ENCODE peak calls at places on chromosomes 12 and 14, in ten cellular contexts. J, B, X, H, D, N, U, M, G and T are unnamed samples.

GRCh38 chr12:49893753-49894752 is 9.6 kb downstream of the FAIM2 start:
- DNase-seq in J (no peak), B (no peak), X (peak; percentile 19), H (peak; percentile 4), D (peak; percentile 71), N (no peak), U (no peak), M (no peak), G (peak; percentile 42), T (no peak)

GRCh38 chr14:24430682-24431568 is 1.2 kb downstream of the KHNYN start:
- DNase-seq in J (peak; percentile 18), B (no peak), X (peak; percentile 59), H (peak; percentile 62), D (peak; percentile 27), N (no peak), U (no peak), M (no peak), G (no peak), T (peak; percentile 74)

GRCh38 chr14:68627050-68627867 is 165.6 kb downstream of the ZFP36L1 start:
- DNase-seq in J (peak; percentile 75), B (no peak), X (no peak), H (peak; percentile 72), D (peak; percentile 51), N (no peak), U (no peak), M (peak; percentile 91), G (no peak), T (peak; percentile 75)

GRCh38 chr12:74722709-74723108 is 185.1 kb downstream of the ATXN7L3B start:
- DNase-seq in J (no peak), B (no peak), X (no peak), H (no peak), D (no peak), N (no peak), U (no peak), M (no peak), G (no peak), T (no peak)

GRCh38 chr12:15289192-15289591 is 33.1 kb upstream of the PTPRO start:
- DNase-seq in J (no peak), B (no peak), X (no peak), H (no peak), D (no peak), N (no peak), U (no peak), M (no peak), G (no peak), T (no peak)

GRCh38 chr12:121121805-121122204 is 10.9 kb upstream of the P2RX7 start:
- DNase-seq in J (no peak), B (no peak), X (no peak), H (no peak), D (no peak), N (no peak), U (no peak), M (no peak), G (no peak), T (no peak)

GRCh38 chr14:52640137-52640536 is 55.2 kb downstream of the ERO1A start:
- DNase-seq in J (no peak), B (no peak), X (no peak), H (no peak), D (no peak), N (no peak), U (no peak), M (no peak), G (no peak), T (no peak)

GRCh38 chr12:113083863-113084430 is 27.4 kb downstream of the DTX1 start:
- DNase-seq in J (peak; percentile 28), B (no peak), X (no peak), H (peak; percentile 49), D (no peak), N (peak; percentile 37), U (no peak), M (no peak), G (no peak), T (peak; percentile 76)

GRCh38 chr14:52241102-52241793 is 26.2 kb upstream of the PTGDR start:
- DNase-seq in J (no peak), B (no peak), X (peak; percentile 89), H (no peak), D (no peak), N (no peak), U (no peak), M (no peak), G (no peak), T (no peak)

GRCh38 chr14:75264036-75264435 is 14.6 kb upstream of the FOS start:
- DNase-seq in J (no peak), B (no peak), X (no peak), H (no peak), D (no peak), N (no peak), U (no peak), M (no peak), G (no peak), T (no peak)
- TF ChIP-seq POLR2A in J (no peak), B (no peak), X (no peak), H (no peak), D (no peak), N (no peak), U (no peak), M (no peak), G (no peak), T (no peak)

GRCh38 chr14:71588576-71589215 is 343.5 kb upstream of the RGS6 start:
- DNase-seq in J (no peak), B (no peak), X (no peak), H (no peak), D (no peak), N (no peak), U (no peak), M (no peak), G (no peak), T (no peak)
- H3K27ac ChIP-seq in J (no peak overlapping the region), B (no peak overlapping the region), X (no peak overlapping the region), H (no peak overlapping the region), D (no peak overlapping the region), N (peak overlapping the region; percentile 80), U (no peak overlapping the region), M (no peak overlapping the region), G (no peak overlapping the region), T (no peak overlapping the region)

GRCh38 chr14:21023174-21023573 is 1.7 kb downstream of the NDRG2 start:
- DNase-seq in J (no peak), B (no peak), X (no peak), H (no peak), D (no peak), N (no peak), U (no peak), M (peak; percentile 58), G (no peak), T (no peak)

GRCh38 chr14:21026251-21026987 is 1.6 kb upstream of the NDRG2 start:
- DNase-seq in J (peak; percentile 39), B (no peak), X (no peak), H (no peak), D (no peak), N (no peak), U (no peak), M (no peak), G (no peak), T (no peak)

GRCh38 chr14:21025374-21026151 is 702 bp upstream of the NDRG2 start:
- DNase-seq in J (peak; percentile 94), B (no peak), X (no peak), H (peak; percentile 92), D (peak; percentile 35), N (peak; percentile 64), U (no peak), M (peak; percentile 79), G (no peak), T (peak; percentile 84)

GRCh38 chr14:21023817-21024667 is 819 bp downstream of the NDRG2 start:
- DNase-seq in J (no peak), B (no peak), X (no peak), H (no peak), D (peak; percentile 35), N (no peak), U (no peak), M (peak; percentile 78), G (no peak), T (no peak)

GRCh38 chr14:21024668-21025373 is at the start of gene NDRG2:
- DNase-seq in J (peak; percentile 89), B (no peak), X (no peak), H (peak; percentile 90), D (peak; percentile 90), N (peak; percentile 72), U (no peak), M (peak; percentile 91), G (peak; percentile 49), T (peak; percentile 82)
- TF ChIP-seq POLR2A in J (peak; percentile 68), B (no peak), X (no peak), H (peak; percentile 74), D (no peak), N (no peak), U (peak; percentile 55), M (peak; percentile 56), G (no peak), T (no peak)

GRCh38 chr12:75727577-75727976 is 216.2 kb upstream of the KRR1 start:
- DNase-seq in J (no peak), B (no peak), X (no peak), H (no peak), D (no peak), N (no peak), U (no peak), M (no peak), G (no peak), T (no peak)
- H3K27ac ChIP-seq in J (no peak overlapping the region), B (no peak overlapping the region), X (peak overlapping the region; percentile 62), H (no peak overlapping the region), D (no peak overlapping the region), N (no peak overlapping the region), U (no peak overlapping the region), M (no peak overlapping the region), G (peak overlapping the region; percentile 86), T (no peak overlapping the region)

GRCh38 chr12:117015811-117016210 is 83.4 kb downstream of the TESC start:
- DNase-seq in J (no peak), B (no peak), X (no peak), H (no peak), D (no peak), N (no peak), U (no peak), M (no peak), G (no peak), T (no peak)

GRCh38 chr12:117018276-117018675 is 80.9 kb downstream of the TESC start:
- DNase-seq in J (no peak), B (no peak), X (no peak), H (no peak), D (peak; percentile 16), N (no peak), U (no peak), M (no peak), G (no peak), T (no peak)

GRCh38 chr12:117022465-117022864 is 76.8 kb downstream of the TESC start:
- DNase-seq in J (no peak), B (no peak), X (no peak), H (no peak), D (peak; percentile 13), N (no peak), U (no peak), M (no peak), G (no peak), T (peak; percentile 7)

GRCh38 chr12:117020536-117021220 is 78.5 kb downstream of the TESC start:
- DNase-seq in J (no peak), B (no peak), X (no peak), H (no peak), D (peak; percentile 22), N (no peak), U (no peak), M (no peak), G (no peak), T (no peak)

GRCh38 chr12:117019866-117020265 is 79.3 kb downstream of the TESC start:
- DNase-seq in J (no peak), B (no peak), X (no peak), H (no peak), D (peak; percentile 17), N (no peak), U (no peak), M (no peak), G (no peak), T (no peak)
- TF ChIP-seq POLR2A in J (no peak), B (no peak), X (no peak), H (no peak), D (no peak), N (no peak), U (no peak), M (no peak), G (no peak), T (no peak)